ENCODE peak calls at places on chromosomes 16 and 17, in ten cellular contexts. One of them, this sample, is unnamed.

GRCh38 chr17:37124074-37124824 is 175.5 kb downstream of the AATF start:
- DNase-seq in hepatic stellate cell: no peak
- DNase-seq in activated CD8-positive, alpha-beta memory T cell treated with anti-CD3 and anti-CD28 coated beads for 1 hour: no peak
- DNase-seq in HT1080: no peak
- DNase-seq in NCI-H2081: no peak
- DNase-seq in stomach: no peak
- DNase-seq in retinal pigment epithelial cell: no peak
- DNase-seq in NCI-H524: no peak
- DNase-seq in type B pancreatic cell: no peak
- DNase-seq in activated naive CD8-positive, alpha-beta T cell treated with anti-CD3 and anti-CD28 coated beads, Interleukin-2, amount 50 U/mL, for 16 hours: no peak
- DNase-seq in this sample: no peak

GRCh38 chr16:27892879-27893278 is 170.6 kb downstream of the GSG1L start:
- DNase-seq in hepatic stellate cell: no peak
- DNase-seq in activated CD8-positive, alpha-beta memory T cell treated with anti-CD3 and anti-CD28 coated beads for 1 hour: no peak
- DNase-seq in HT1080: no peak
- DNase-seq in NCI-H2081: no peak
- DNase-seq in stomach: no peak
- DNase-seq in retinal pigment epithelial cell: no peak
- DNase-seq in NCI-H524: no peak
- DNase-seq in type B pancreatic cell: no peak
- DNase-seq in activated naive CD8-positive, alpha-beta T cell treated with anti-CD3 and anti-CD28 coated beads, Interleukin-2, amount 50 U/mL, for 16 hours: no peak
- DNase-seq in this sample: no peak

GRCh38 chr16:85253127-85253941 is 141.1 kb upstream of the CIBAR2 start:
- DNase-seq in hepatic stellate cell: peak; percentile 78
- DNase-seq in activated CD8-positive, alpha-beta memory T cell treated with anti-CD3 and anti-CD28 coated beads for 1 hour: peak; percentile 55
- DNase-seq in HT1080: no peak
- DNase-seq in NCI-H2081: no peak
- DNase-seq in stomach: peak; percentile 70
- DNase-seq in retinal pigment epithelial cell: no peak
- DNase-seq in NCI-H524: peak; percentile 64
- DNase-seq in type B pancreatic cell: peak; percentile 81
- DNase-seq in activated naive CD8-positive, alpha-beta T cell treated with anti-CD3 and anti-CD28 coated beads, Interleukin-2, amount 50 U/mL, for 16 hours: peak; percentile 34
- DNase-seq in this sample: peak; percentile 26

GRCh38 chr17:13513039-13513405 is 88.7 kb downstream of the HS3ST3A1 start:
- DNase-seq in hepatic stellate cell: no peak
- DNase-seq in activated CD8-positive, alpha-beta memory T cell treated with anti-CD3 and anti-CD28 coated beads for 1 hour: no peak
- DNase-seq in HT1080: no peak
- DNase-seq in NCI-H2081: no peak
- DNase-seq in stomach: no peak
- DNase-seq in retinal pigment epithelial cell: no peak
- DNase-seq in NCI-H524: no peak
- DNase-seq in type B pancreatic cell: no peak
- DNase-seq in activated naive CD8-positive, alpha-beta T cell treated with anti-CD3 and anti-CD28 coated beads, Interleukin-2, amount 50 U/mL, for 16 hours: no peak
- DNase-seq in this sample: no peak

GRCh38 chr16:86789621-86790051 is 211.3 kb downstream of the FOXL1 start:
- DNase-seq in hepatic stellate cell: peak; percentile 51
- DNase-seq in activated CD8-positive, alpha-beta memory T cell treated with anti-CD3 and anti-CD28 coated beads for 1 hour: no peak
- DNase-seq in HT1080: no peak
- DNase-seq in NCI-H2081: no peak
- DNase-seq in stomach: no peak
- DNase-seq in retinal pigment epithelial cell: no peak
- DNase-seq in NCI-H524: no peak
- DNase-seq in type B pancreatic cell: no peak
- DNase-seq in activated naive CD8-positive, alpha-beta T cell treated with anti-CD3 and anti-CD28 coated beads, Interleukin-2, amount 50 U/mL, for 16 hours: no peak
- DNase-seq in this sample: no peak

GRCh38 chr17:75241143-75241430 is 20.3 kb downstream of the GGA3 start:
- DNase-seq in hepatic stellate cell: no peak
- DNase-seq in activated CD8-positive, alpha-beta memory T cell treated with anti-CD3 and anti-CD28 coated beads for 1 hour: no peak
- DNase-seq in HT1080: no peak
- DNase-seq in NCI-H2081: no peak
- DNase-seq in stomach: no peak
- DNase-seq in retinal pigment epithelial cell: no peak
- DNase-seq in NCI-H524: no peak
- DNase-seq in type B pancreatic cell: no peak
- DNase-seq in activated naive CD8-positive, alpha-beta T cell treated with anti-CD3 and anti-CD28 coated beads, Interleukin-2, amount 50 U/mL, for 16 hours: no peak
- DNase-seq in this sample: no peak

GRCh38 chr16:25256821-25257503 is 683 bp downstream of the ZKSCAN2 start:
- DNase-seq in hepatic stellate cell: peak; percentile 17
- DNase-seq in activated CD8-positive, alpha-beta memory T cell treated with anti-CD3 and anti-CD28 coated beads for 1 hour: no peak
- DNase-seq in HT1080: peak; percentile 28
- DNase-seq in NCI-H2081: peak; percentile 15
- DNase-seq in stomach: no peak
- DNase-seq in retinal pigment epithelial cell: no peak
- DNase-seq in NCI-H524: peak; percentile 25
- DNase-seq in type B pancreatic cell: no peak
- DNase-seq in activated naive CD8-positive, alpha-beta T cell treated with anti-CD3 and anti-CD28 coated beads, Interleukin-2, amount 50 U/mL, for 16 hours: no peak
- DNase-seq in this sample: no peak

GRCh38 chr17:4573682-4574081 is 10.6 kb upstream of the SMTNL2 start:
- DNase-seq in hepatic stellate cell: no peak
- DNase-seq in activated CD8-positive, alpha-beta memory T cell treated with anti-CD3 and anti-CD28 coated beads for 1 hour: no peak
- DNase-seq in HT1080: no peak
- DNase-seq in NCI-H2081: no peak
- DNase-seq in stomach: no peak
- DNase-seq in retinal pigment epithelial cell: no peak
- DNase-seq in NCI-H524: no peak
- DNase-seq in type B pancreatic cell: no peak
- DNase-seq in activated naive CD8-positive, alpha-beta T cell treated with anti-CD3 and anti-CD28 coated beads, Interleukin-2, amount 50 U/mL, for 16 hours: no peak
- DNase-seq in this sample: peak; percentile 15

GRCh38 chr17:27848941-27849340 is 44.2 kb downstream of the LYRM9 start:
- DNase-seq in hepatic stellate cell: no peak
- DNase-seq in activated CD8-positive, alpha-beta memory T cell treated with anti-CD3 and anti-CD28 coated beads for 1 hour: no peak
- DNase-seq in HT1080: no peak
- DNase-seq in NCI-H2081: no peak
- DNase-seq in stomach: no peak
- DNase-seq in retinal pigment epithelial cell: no peak
- DNase-seq in NCI-H524: peak; percentile 19
- DNase-seq in type B pancreatic cell: no peak
- DNase-seq in activated naive CD8-positive, alpha-beta T cell treated with anti-CD3 and anti-CD28 coated beads, Interleukin-2, amount 50 U/mL, for 16 hours: no peak
- DNase-seq in this sample: no peak

GRCh38 chr17:5789443-5789842 is 205.1 kb upstream of the NLRP1 start:
- DNase-seq in hepatic stellate cell: no peak
- DNase-seq in activated CD8-positive, alpha-beta memory T cell treated with anti-CD3 and anti-CD28 coated beads for 1 hour: no peak
- DNase-seq in HT1080: no peak
- DNase-seq in NCI-H2081: no peak
- DNase-seq in stomach: no peak
- DNase-seq in retinal pigment epithelial cell: no peak
- DNase-seq in NCI-H524: no peak
- DNase-seq in type B pancreatic cell: no peak
- DNase-seq in activated naive CD8-positive, alpha-beta T cell treated with anti-CD3 and anti-CD28 coated beads, Interleukin-2, amount 50 U/mL, for 16 hours: no peak
- DNase-seq in this sample: no peak

GRCh38 chr16:70715860-70716357 is 30.1 kb upstream of the MTSS2 start:
- DNase-seq in hepatic stellate cell: no peak
- DNase-seq in activated CD8-positive, alpha-beta memory T cell treated with anti-CD3 and anti-CD28 coated beads for 1 hour: no peak
- DNase-seq in HT1080: no peak
- DNase-seq in NCI-H2081: no peak
- DNase-seq in stomach: no peak
- DNase-seq in retinal pigment epithelial cell: peak; percentile 81
- DNase-seq in NCI-H524: no peak
- DNase-seq in type B pancreatic cell: no peak
- DNase-seq in activated naive CD8-positive, alpha-beta T cell treated with anti-CD3 and anti-CD28 coated beads, Interleukin-2, amount 50 U/mL, for 16 hours: no peak
- DNase-seq in this sample: no peak

GRCh38 chr16:71846443-71846842 is 667 bp downstream of the ATXN1L start:
- DNase-seq in hepatic stellate cell: peak; percentile 29
- DNase-seq in activated CD8-positive, alpha-beta memory T cell treated with anti-CD3 and anti-CD28 coated beads for 1 hour: no peak
- DNase-seq in HT1080: no peak
- DNase-seq in NCI-H2081: no peak
- DNase-seq in stomach: no peak
- DNase-seq in retinal pigment epithelial cell: no peak
- DNase-seq in NCI-H524: no peak
- DNase-seq in type B pancreatic cell: no peak
- DNase-seq in activated naive CD8-positive, alpha-beta T cell treated with anti-CD3 and anti-CD28 coated beads, Interleukin-2, amount 50 U/mL, for 16 hours: no peak
- DNase-seq in this sample: no peak

GRCh38 chr17:652310-652709 is 62.3 kb downstream of the VPS53 start:
- DNase-seq in hepatic stellate cell: no peak
- DNase-seq in activated CD8-positive, alpha-beta memory T cell treated with anti-CD3 and anti-CD28 coated beads for 1 hour: no peak
- DNase-seq in HT1080: no peak
- DNase-seq in NCI-H2081: no peak
- DNase-seq in stomach: no peak
- DNase-seq in retinal pigment epithelial cell: no peak
- DNase-seq in NCI-H524: no peak
- DNase-seq in type B pancreatic cell: no peak
- DNase-seq in activated naive CD8-positive, alpha-beta T cell treated with anti-CD3 and anti-CD28 coated beads, Interleukin-2, amount 50 U/mL, for 16 hours: no peak
- DNase-seq in this sample: no peak

GRCh38 chr17:50208611-50209061 is 7.2 kb upstream of the COL1A1 start:
- DNase-seq in hepatic stellate cell: no peak
- DNase-seq in activated CD8-positive, alpha-beta memory T cell treated with anti-CD3 and anti-CD28 coated beads for 1 hour: no peak
- DNase-seq in HT1080: no peak
- DNase-seq in NCI-H2081: no peak
- DNase-seq in stomach: no peak
- DNase-seq in retinal pigment epithelial cell: no peak
- DNase-seq in NCI-H524: no peak
- DNase-seq in type B pancreatic cell: no peak
- DNase-seq in activated naive CD8-positive, alpha-beta T cell treated with anti-CD3 and anti-CD28 coated beads, Interleukin-2, amount 50 U/mL, for 16 hours: no peak
- DNase-seq in this sample: no peak

GRCh38 chr17:46782250-46782953 is 36.1 kb downstream of the WNT3 start:
- DNase-seq in hepatic stellate cell: peak; percentile 64
- DNase-seq in activated CD8-positive, alpha-beta memory T cell treated with anti-CD3 and anti-CD28 coated beads for 1 hour: no peak
- DNase-seq in HT1080: peak; percentile 50
- DNase-seq in NCI-H2081: no peak
- DNase-seq in stomach: peak; percentile 65
- DNase-seq in retinal pigment epithelial cell: no peak
- DNase-seq in NCI-H524: no peak
- DNase-seq in type B pancreatic cell: no peak
- DNase-seq in activated naive CD8-positive, alpha-beta T cell treated with anti-CD3 and anti-CD28 coated beads, Interleukin-2, amount 50 U/mL, for 16 hours: no peak
- DNase-seq in this sample: no peak

GRCh38 chr17:48612456-48612853 is 1.6 kb upstream of the HOXB7 start:
- DNase-seq in hepatic stellate cell: no peak
- DNase-seq in activated CD8-positive, alpha-beta memory T cell treated with anti-CD3 and anti-CD28 coated beads for 1 hour: no peak
- DNase-seq in HT1080: no peak
- DNase-seq in NCI-H2081: peak; percentile 78
- DNase-seq in stomach: no peak
- DNase-seq in retinal pigment epithelial cell: no peak
- DNase-seq in NCI-H524: no peak
- DNase-seq in type B pancreatic cell: no peak
- DNase-seq in activated naive CD8-positive, alpha-beta T cell treated with anti-CD3 and anti-CD28 coated beads, Interleukin-2, amount 50 U/mL, for 16 hours: no peak
- DNase-seq in this sample: no peak

GRCh38 chr17:40374965-40375498 is 10.5 kb upstream of the GJD3 start:
- DNase-seq in hepatic stellate cell: no peak
- DNase-seq in activated CD8-positive, alpha-beta memory T cell treated with anti-CD3 and anti-CD28 coated beads for 1 hour: no peak
- DNase-seq in HT1080: no peak
- DNase-seq in NCI-H2081: no peak
- DNase-seq in stomach: no peak
- DNase-seq in retinal pigment epithelial cell: no peak
- DNase-seq in NCI-H524: no peak
- DNase-seq in type B pancreatic cell: peak; percentile 60
- DNase-seq in activated naive CD8-positive, alpha-beta T cell treated with anti-CD3 and anti-CD28 coated beads, Interleukin-2, amount 50 U/mL, for 16 hours: no peak
- DNase-seq in this sample: no peak

GRCh38 chr17:79131701-79132100 is 57.1 kb downstream of the ENGASE start:
- DNase-seq in hepatic stellate cell: no peak
- DNase-seq in activated CD8-positive, alpha-beta memory T cell treated with anti-CD3 and anti-CD28 coated beads for 1 hour: no peak
- DNase-seq in HT1080: no peak
- DNase-seq in NCI-H2081: no peak
- DNase-seq in stomach: no peak
- DNase-seq in retinal pigment epithelial cell: no peak
- DNase-seq in NCI-H524: no peak
- DNase-seq in type B pancreatic cell: no peak
- DNase-seq in activated naive CD8-positive, alpha-beta T cell treated with anti-CD3 and anti-CD28 coated beads, Interleukin-2, amount 50 U/mL, for 16 hours: no peak
- DNase-seq in this sample: no peak

GRCh38 chr16:77636615-77637014 is 85.7 kb upstream of the NUDT7 start:
- DNase-seq in hepatic stellate cell: no peak
- DNase-seq in activated CD8-positive, alpha-beta memory T cell treated with anti-CD3 and anti-CD28 coated beads for 1 hour: no peak
- DNase-seq in HT1080: no peak
- DNase-seq in NCI-H2081: no peak
- DNase-seq in stomach: no peak
- DNase-seq in retinal pigment epithelial cell: no peak
- DNase-seq in NCI-H524: no peak
- DNase-seq in type B pancreatic cell: no peak
- DNase-seq in activated naive CD8-positive, alpha-beta T cell treated with anti-CD3 and anti-CD28 coated beads, Interleukin-2, amount 50 U/mL, for 16 hours: no peak
- DNase-seq in this sample: no peak

GRCh38 chr17:15926039-15926740 is 18.7 kb upstream of the ADORA2B start:
- DNase-seq in hepatic stellate cell: no peak
- DNase-seq in activated CD8-positive, alpha-beta memory T cell treated with anti-CD3 and anti-CD28 coated beads for 1 hour: no peak
- DNase-seq in HT1080: no peak
- DNase-seq in NCI-H2081: no peak
- DNase-seq in stomach: no peak
- DNase-seq in retinal pigment epithelial cell: no peak
- DNase-seq in NCI-H524: no peak
- DNase-seq in type B pancreatic cell: no peak
- DNase-seq in activated naive CD8-positive, alpha-beta T cell treated with anti-CD3 and anti-CD28 coated beads, Interleukin-2, amount 50 U/mL, for 16 hours: no peak
- DNase-seq in this sample: no peak

GRCh38 chr17:9531080-9531479 is 44.5 kb downstream of the STX8 start:
- DNase-seq in hepatic stellate cell: no peak
- DNase-seq in activated CD8-positive, alpha-beta memory T cell treated with anti-CD3 and anti-CD28 coated beads for 1 hour: no peak
- DNase-seq in HT1080: no peak
- DNase-seq in NCI-H2081: no peak
- DNase-seq in stomach: no peak
- DNase-seq in retinal pigment epithelial cell: no peak
- DNase-seq in NCI-H524: no peak
- DNase-seq in type B pancreatic cell: no peak
- DNase-seq in activated naive CD8-positive, alpha-beta T cell treated with anti-CD3 and anti-CD28 coated beads, Interleukin-2, amount 50 U/mL, for 16 hours: no peak
- DNase-seq in this sample: no peak

GRCh38 chr17:48051706-48052486 is 3.7 kb downstream of the NFE2L1 start:
- DNase-seq in hepatic stellate cell: peak; percentile 65
- DNase-seq in activated CD8-positive, alpha-beta memory T cell treated with anti-CD3 and anti-CD28 coated beads for 1 hour: no peak
- DNase-seq in HT1080: no peak
- DNase-seq in NCI-H2081: no peak
- DNase-seq in stomach: peak; percentile 38
- DNase-seq in retinal pigment epithelial cell: peak; percentile 80
- DNase-seq in NCI-H524: no peak
- DNase-seq in type B pancreatic cell: no peak
- DNase-seq in activated naive CD8-positive, alpha-beta T cell treated with anti-CD3 and anti-CD28 coated beads, Interleukin-2, amount 50 U/mL, for 16 hours: no peak
- DNase-seq in this sample: no peak